ENCODE peak calls at places on chromosomes 3 and 15, in six cellular contexts. Q is dorsolateral prefrontal cortex, R is cardiac fibroblast, M is COR-L47, I is Kasumi-1, E is T-helper 1 cell. V is an unnamed sample.

GRCh38 chr3:197736010-197736490 is 654 bp downstream of the RUBCN start:
- DNase-seq in Q (no peak), R (peak; percentile 8), M (no peak), I (no peak), E (peak; percentile 24), V (no peak)

GRCh38 chr15:63093486-63094205 is 28.0 kb upstream of the LACTB start:
- DNase-seq in Q (peak; percentile 75), R (peak; percentile 82), M (peak; percentile 65), I (peak; percentile 80), E (peak; percentile 40), V (peak; percentile 82)

GRCh38 chr3:123419156-123419849 is 29.6 kb downstream of the ADCY5 start:
- DNase-seq in Q (peak; percentile 73), R (no peak), M (no peak), I (no peak), E (no peak), V (no peak)

GRCh38 chr3:126672340-126672739 is 17.4 kb upstream of the TXNRD3 start:
- DNase-seq in Q (no peak), R (no peak), M (no peak), I (no peak), E (no peak), V (no peak)

GRCh38 chr3:128492353-128493220 is at the start of gene GATA2:
- DNase-seq in Q (no peak), R (no peak), M (no peak), I (peak; percentile 26), E (no peak), V (no peak)

GRCh38 chr15:51094606-51095569 is at the start of gene TNFAIP8L3:
- DNase-seq in Q (no peak), R (peak; percentile 58), M (peak; percentile 10), I (no peak), E (no peak), V (peak; percentile 80)

GRCh38 chr3:108036984-108037741 is 53.7 kb downstream of the CD47 start:
- DNase-seq in Q (no peak), R (peak; percentile 20), M (no peak), I (no peak), E (no peak), V (no peak)

GRCh38 chr15:60760646-60761504 is 281.9 kb upstream of the ICE2 start:
- DNase-seq in Q (no peak), R (no peak), M (no peak), I (no peak), E (no peak), V (no peak)

GRCh38 chr15:60081976-60082375 is 77.9 kb downstream of the FOXB1 start:
- DNase-seq in Q (no peak), R (no peak), M (no peak), I (no peak), E (no peak), V (no peak)

GRCh38 chr3:58241321-58242044 is 3.9 kb downstream of the ABHD6 start:
- DNase-seq in Q (no peak), R (no peak), M (no peak), I (no peak), E (no peak), V (no peak)

GRCh38 chr3:164418426-164418825 is 659.9 kb downstream of the SI start:
- DNase-seq in Q (no peak), R (no peak), M (peak; percentile 97), I (no peak), E (no peak), V (no peak)

GRCh38 chr15:77706482-77707244 is 74.0 kb upstream of the LINGO1 start:
- DNase-seq in Q (peak; percentile 77), R (no peak), M (peak; percentile 54), I (no peak), E (no peak), V (no peak)

GRCh38 chr3:173993299-173993698 is 595.8 kb downstream of the NLGN1 start:
- DNase-seq in Q (no peak), R (peak; percentile 32), M (peak; percentile 47), I (peak; percentile 57), E (no peak), V (no peak)